ENCODE peak calls at places on chromosomes 12 and 14, in four cellular contexts. H is ovary, I is breast epithelium, P is transverse colon. T is an unnamed sample.

GRCh38 chr12:84842406-84843013 is 70.1 kb downstream of the SLC6A15 start:
- DNase-seq in H (no peak), I (no peak), P (no peak), T (no peak)

GRCh38 chr14:102873131-102873530 is 49.3 kb upstream of the AMN start:
- DNase-seq in H (no peak), I (no peak), P (peak), T (no peak)

GRCh38 chr14:74425525-74426201 is 347 bp downstream of the SYNDIG1L start:
- DNase-seq in H (no peak), I (no peak), P (peak), T (peak)

GRCh38 chr14:72503271-72503670 is 390.6 kb downstream of the DPF3 start:
- DNase-seq in H (no peak), I (no peak), P (no peak), T (no peak)

GRCh38 chr12:52903855-52904508 is 894 bp downstream of the KRT8 start:
- DNase-seq in H (peak), I (peak), P (no peak), T (no peak)

GRCh38 chr12:113439606-113440030 is 17.4 kb downstream of the SDSL start:
- DNase-seq in H (peak), I (no peak), P (no peak), T (no peak)

GRCh38 chr12:7608184-7608911 is 57.4 kb downstream of the APOBEC1 start:
- DNase-seq in H (no peak), I (no peak), P (no peak), T (no peak)

GRCh38 chr12:1807107-1807478 is 13.3 kb upstream of the LRTM2 start:
- DNase-seq in H (no peak), I (no peak), P (no peak), T (no peak)

GRCh38 chr12:62963642-62964041 is 28.7 kb upstream of the PPM1H start:
- DNase-seq in H (no peak), I (no peak), P (no peak), T (no peak)

GRCh38 chr14:97158102-97158501 is 360.9 kb downstream of the VRK1 start:
- DNase-seq in H (no peak), I (no peak), P (no peak), T (no peak)

GRCh38 chr14:24857277-24857676 is 192.7 kb downstream of the STXBP6 start:
- DNase-seq in H (no peak), I (no peak), P (no peak), T (no peak)

GRCh38 chr12:6942331-6942665 is 1.3 kb upstream of the RNU7-1 start:
- DNase-seq in H (peak), I (no peak), P (no peak), T (peak)

GRCh38 chr12:123384318-123384993 is 524 bp downstream of the KMT5A start:
- DNase-seq in H (no peak), I (no peak), P (no peak), T (peak)

GRCh38 chr12:96314723-96315122 is 85.5 kb downstream of the CDK17 start:
- DNase-seq in H (no peak), I (no peak), P (no peak), T (no peak)

GRCh38 chr14:67359319-67359774 is 257 bp downstream of the ATP6V1D start:
- DNase-seq in H (no peak), I (no peak), P (peak), T (no peak)
- TF ChIP-seq POLR2A in H (no peak), I (no peak), P (peak), T (peak)

GRCh38 chr14:22598099-22598895 is at the start of gene ABHD4:
- DNase-seq in H (peak), I (peak), P (peak), T (peak)
- TF ChIP-seq POLR2A in H (no peak), I (peak), P (peak), T (peak)

GRCh38 chr12:51812871-51813270 is 35.6 kb downstream of the FIGNL2 start:
- DNase-seq in H (no peak), I (no peak), P (no peak), T (no peak)
- TF ChIP-seq POLR2A in H (no peak), I (no peak), P (no peak), T (no peak)

GRCh38 chr14:75520852-75521251 is 1.4 kb upstream of the BATF start:
- DNase-seq in H (no peak), I (no peak), P (no peak), T (no peak)

GRCh38 chr14:75521415-75522199 is 662 bp upstream of the BATF start:
- DNase-seq in H (no peak), I (no peak), P (no peak), T (no peak)

GRCh38 chr14:75523771-75524171 is 1.5 kb downstream of the BATF start:
- DNase-seq in H (no peak), I (no peak), P (no peak), T (peak)

GRCh38 chr14:75522919-75523318 is 650 bp downstream of the BATF start:
- DNase-seq in H (no peak), I (no peak), P (no peak), T (no peak)

GRCh38 chr14:75522224-75522764 is at the start of gene BATF:
- DNase-seq in H (no peak), I (no peak), P (peak), T (peak)
- TF ChIP-seq POLR2A in H (no peak), I (peak), P (peak), T (peak)

GRCh38 chr14:55451950-55452349 is 11.5 kb upstream of the TBPL2 start:
- DNase-seq in H (no peak), I (no peak), P (no peak), T (no peak)

GRCh38 chr14:55450539-55450938 is 10.1 kb upstream of the TBPL2 start:
- DNase-seq in H (no peak), I (no peak), P (no peak), T (no peak)

GRCh38 chr14:55451398-55451797 is 11.0 kb upstream of the TBPL2 start:
- DNase-seq in H (no peak), I (no peak), P (no peak), T (no peak)

GRCh38 chr14:55450124-55450523 is 9.7 kb upstream of the TBPL2 start:
- DNase-seq in H (no peak), I (no peak), P (no peak), T (no peak)

GRCh38 chr14:55450987-55451386 is 10.6 kb upstream of the TBPL2 start:
- DNase-seq in H (no peak), I (no peak), P (no peak), T (no peak)
- TF ChIP-seq POLR2A in H (no peak), I (no peak), P (no peak), T (no peak)

GRCh38 chr12:56678852-56679251 is 9.2 kb downstream of the PTGES3 start:
- DNase-seq in H (no peak), I (no peak), P (no peak), T (no peak)
- TF ChIP-seq POLR2A in H (no peak), I (no peak), P (no peak), T (no peak)

GRCh38 chr14:62505045-62505444 is 540.2 kb downstream of the KCNH5 start:
- DNase-seq in H (no peak), I (no peak), P (no peak), T (no peak)
- TF ChIP-seq POLR2A in H (no peak), I (no peak), P (no peak), T (no peak)

DNA sequence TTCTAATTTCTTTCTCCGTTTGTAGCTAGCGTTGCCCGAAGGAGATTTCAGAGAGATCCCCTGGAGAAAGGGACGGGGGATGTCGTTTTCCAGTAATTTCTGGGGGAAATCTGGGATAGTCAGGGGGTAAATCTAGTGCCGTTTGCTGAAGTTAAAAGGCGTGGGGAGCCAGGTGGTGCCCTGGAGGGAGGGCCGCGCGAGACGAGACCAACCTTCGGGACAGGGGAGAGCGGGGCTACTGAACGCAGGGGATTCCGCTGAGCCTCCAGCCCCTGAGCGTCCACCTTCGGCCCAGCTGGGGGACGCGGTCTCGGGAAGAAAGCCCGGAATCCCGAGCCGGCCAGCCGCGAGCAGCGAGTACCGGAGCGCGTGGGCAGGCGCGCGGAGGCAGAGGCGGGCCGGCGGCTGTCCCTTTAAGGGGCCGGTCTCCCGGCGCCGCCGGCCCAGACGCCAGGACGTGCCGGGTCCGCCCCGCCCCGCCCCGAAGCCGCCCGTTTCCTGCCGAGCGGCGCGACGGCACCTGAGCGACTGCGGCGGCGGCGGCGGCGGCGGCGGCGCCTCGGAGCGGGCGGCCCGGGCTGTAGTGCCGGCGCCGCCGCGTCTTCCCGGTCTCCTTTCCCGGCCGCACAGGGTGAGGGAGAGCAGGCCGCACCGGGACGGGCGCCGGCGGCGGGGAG is at the start of gene KTN1:
- DNase-seq in H (peak), I (peak), P (peak), T (peak)
- TF ChIP-seq POLR2A in H (peak), I (no peak), P (peak), T (no peak)

T was measured in Peyer's patch.